ENCODE peak calls at places on chromosome 6, in eight cellular contexts. T is GM18507; M is naive B cell; N is activated naive CD8-positive, alpha-beta T cell treated with anti-CD3 and anti-CD28 coated beads, Interleukin-2, amount 50 U/mL, for 24 hours; V is stimulated activated CD4-positive, alpha-beta T cell treated with anti-CD3 and anti-CD28 coated beads, Interleukin-2, amount 100 ng/mL, for 48 hours; J is NCI-H1105; U is endothelial cell of umbilical vein; I is amygdala. H is an unnamed sample.

GRCh38 chr6:21874372-21874771 is 280.8 kb downstream of the SOX4 start:
- DNase-seq in T (no peak), M (no peak), N (no peak), V (no peak), J (no peak), U (no peak), I (no peak), H (no peak)

GRCh38 chr6:84635081-84635745 is 129.2 kb downstream of the TBX18 start:
- DNase-seq in T (no peak), M (no peak), N (no peak), V (no peak), J (no peak), U (no peak), I (no peak), H (no peak)

GRCh38 chr6:89948876-89949275 is 54.6 kb downstream of the GJA10 start:
- DNase-seq in T (no peak), M (no peak), N (no peak), V (no peak), J (no peak), U (no peak), I (no peak), H (no peak)

GRCh38 chr6:142378138-142378875 is 76.5 kb downstream of the ADGRG6 start:
- DNase-seq in T (no peak), M (no peak), N (no peak), V (no peak), J (peak), U (peak), I (no peak), H (no peak)

GRCh38 chr6:24451581-24452041 is 37.8 kb downstream of the GPLD1 start:
- DNase-seq in T (no peak), M (no peak), N (no peak), V (no peak), J (no peak), U (no peak), I (no peak), H (no peak)

GRCh38 chr6:125904871-125905270 is 51.7 kb upstream of the HINT3 start:
- DNase-seq in T (no peak), M (no peak), N (peak), V (peak), J (no peak), U (no peak), I (no peak), H (no peak)

GRCh38 chr6:139013185-139013800 is 15.3 kb upstream of the ABRACL start:
- DNase-seq in T (no peak), M (no peak), N (no peak), V (no peak), J (no peak), U (no peak), I (peak), H (no peak)

GRCh38 chr6:82622461-82622860 is 258.8 kb downstream of the TPBG start:
- DNase-seq in T (no peak), M (no peak), N (no peak), V (no peak), J (no peak), U (no peak), I (no peak), H (no peak)

GRCh38 chr6:44041461-44042260 is 85.6 kb downstream of the MRPL14 start:
- DNase-seq in T (no peak), M (no peak), N (no peak), V (no peak), J (no peak), U (peak), I (peak), H (no peak)

GRCh38 chr6:16104624-16105023 is 24.3 kb upstream of the MYLIP start:
- DNase-seq in T (no peak), M (no peak), N (no peak), V (no peak), J (no peak), U (no peak), I (no peak), H (no peak)

GRCh38 chr6:33684428-33684896 is 27.0 kb downstream of the UQCC2 start:
- DNase-seq in T (no peak), M (no peak), N (no peak), V (no peak), J (no peak), U (no peak), I (no peak), H (no peak)

GRCh38 chr6:56953597-56954388 is 1.1 kb upstream of the BEND6 start:
- DNase-seq in T (no peak), M (no peak), N (peak), V (no peak), J (no peak), U (peak), I (no peak), H (no peak)

GRCh38 chr6:105573138-105573537 is 170.3 kb upstream of the PREP start:
- DNase-seq in T (no peak), M (no peak), N (no peak), V (no peak), J (no peak), U (no peak), I (no peak), H (no peak)

GRCh38 chr6:6788394-6789020 is 200.0 kb downstream of the LY86 start:
- DNase-seq in T (no peak), M (no peak), N (no peak), V (no peak), J (peak), U (peak), I (no peak), H (peak)